ENCODE peak calls at places on chromosomes 5 and 9, in four cellular contexts. One of them, this sample, is unnamed.

GRCh38 chr9:99231708-99232107 is 9.6 kb downstream of the SEC61B start:
- DNase-seq in K562: peak; percentile 46
- DNase-seq in HL-60: no peak
- DNase-seq in GM12878: peak; percentile 25
- DNase-seq in this sample: no peak

GRCh38 chr5:109939109-109939682 is 249.5 kb downstream of the MAN2A1 start:
- DNase-seq in K562: no peak
- DNase-seq in HL-60: no peak
- DNase-seq in GM12878: no peak
- DNase-seq in this sample: no peak

GRCh38 chr5:32304622-32305021 is 8.1 kb downstream of the MTMR12 start:
- DNase-seq in K562: peak; percentile 42
- DNase-seq in HL-60: no peak
- DNase-seq in GM12878: no peak
- DNase-seq in this sample: no peak

GRCh38 chr5:42982107-42982622 is 58.0 kb downstream of the ANXA2R start:
- DNase-seq in K562: peak; percentile 90
- DNase-seq in HL-60: no peak
- DNase-seq in GM12878: no peak
- DNase-seq in this sample: no peak

GRCh38 chr9:96217756-96218693 is 84.0 kb downstream of the HSD17B3 start:
- DNase-seq in K562: peak; percentile 75
- DNase-seq in HL-60: peak; percentile 47
- DNase-seq in GM12878: no peak
- DNase-seq in this sample: peak; percentile 86

GRCh38 chr5:74616236-74617146 is 24.0 kb downstream of the ENC1 start:
- DNase-seq in K562: peak; percentile 70
- DNase-seq in HL-60: no peak
- DNase-seq in GM12878: no peak
- DNase-seq in this sample: no peak

GRCh38 chr5:37208883-37209808 is 40.0 kb downstream of the CPLANE1 start:
- DNase-seq in K562: no peak
- DNase-seq in HL-60: no peak
- DNase-seq in GM12878: no peak
- DNase-seq in this sample: no peak

GRCh38 chr5:95870105-95870672 is 47.7 kb upstream of the GLRX start:
- DNase-seq in K562: no peak
- DNase-seq in HL-60: no peak
- DNase-seq in GM12878: peak; percentile 65
- DNase-seq in this sample: no peak

GRCh38 chr5:135505973-135506372 is 29.8 kb downstream of the NEUROG1 start:
- DNase-seq in K562: no peak
- DNase-seq in HL-60: no peak
- DNase-seq in GM12878: no peak
- DNase-seq in this sample: no peak

GRCh38 chr5:143199843-143200242 is 203.6 kb downstream of the NR3C1 start:
- DNase-seq in K562: no peak
- DNase-seq in HL-60: no peak
- DNase-seq in GM12878: no peak
- DNase-seq in this sample: no peak

GRCh38 chr5:126182901-126183695 is 240.1 kb upstream of the GRAMD2B start:
- DNase-seq in K562: no peak
- DNase-seq in HL-60: no peak
- DNase-seq in GM12878: no peak
- DNase-seq in this sample: no peak

GRCh38 chr5:143355710-143356109 is 47.8 kb downstream of the NR3C1 start:
- DNase-seq in K562: peak; percentile 56
- DNase-seq in HL-60: peak; percentile 27
- DNase-seq in GM12878: no peak
- DNase-seq in this sample: no peak

GRCh38 chr5:127696688-127697087 is 6.5 kb upstream of the CCDC192 start:
- DNase-seq in K562: no peak
- DNase-seq in HL-60: no peak
- DNase-seq in GM12878: no peak
- DNase-seq in this sample: no peak

GRCh38 chr9:116409124-116409523 is 255.5 kb downstream of the PAPPA start:
- DNase-seq in K562: no peak
- DNase-seq in HL-60: no peak
- DNase-seq in GM12878: no peak
- DNase-seq in this sample: no peak

GRCh38 chr5:93995126-93995621 is 253.8 kb upstream of the POU5F2 start:
- DNase-seq in K562: no peak
- DNase-seq in HL-60: no peak
- DNase-seq in GM12878: peak; percentile 11
- DNase-seq in this sample: no peak

GRCh38 chr9:129198737-129199435 is 20.8 kb upstream of the IER5L start:
- DNase-seq in K562: no peak
- DNase-seq in HL-60: no peak
- DNase-seq in GM12878: no peak
- DNase-seq in this sample: no peak

GRCh38 chr5:75648712-75649111 is 37.5 kb downstream of the ANKDD1B start:
- DNase-seq in K562: peak; percentile 38
- DNase-seq in HL-60: no peak
- DNase-seq in GM12878: peak; percentile 36
- DNase-seq in this sample: peak; percentile 12

GRCh38 chr5:159678800-159679392 is 237.4 kb upstream of the ADRA1B start:
- DNase-seq in K562: no peak
- DNase-seq in HL-60: no peak
- DNase-seq in GM12878: no peak
- DNase-seq in this sample: no peak

GRCh38 chr9:134165357-134166315 is 1.3 kb upstream of the RNU6ATAC start:
- DNase-seq in K562: peak; percentile 41
- DNase-seq in HL-60: peak; percentile 70
- DNase-seq in GM12878: no peak
- DNase-seq in this sample: no peak

GRCh38 chr9:104836235-104836634 is 72.3 kb downstream of the NIPSNAP3B start:
- DNase-seq in K562: no peak
- DNase-seq in HL-60: no peak
- DNase-seq in GM12878: no peak
- DNase-seq in this sample: no peak

GRCh38 chr9:136864996-136865767 is 926 bp downstream of the EDF1 start:
- DNase-seq in K562: no peak
- DNase-seq in HL-60: no peak
- DNase-seq in GM12878: no peak
- DNase-seq in this sample: no peak

GRCh38 chr5:92885950-92886349 is 695.1 kb downstream of the NR2F1-AS1 start:
- DNase-seq in K562: no peak
- DNase-seq in HL-60: no peak
- DNase-seq in GM12878: no peak
- DNase-seq in this sample: no peak

GRCh38 chr5:38870595-38870994 is 24.8 kb downstream of the OSMR start:
- DNase-seq in K562: no peak
- DNase-seq in HL-60: no peak
- DNase-seq in GM12878: no peak
- DNase-seq in this sample: no peak
- TF ChIP-seq SPI1 in K562: no peak
- TF ChIP-seq SPI1 in HL-60: no peak
- TF ChIP-seq SPI1 in GM12878: no peak
- TF ChIP-seq SPI1 in this sample: no peak

GRCh38 chr9:130846487-130847305 is 11.6 kb downstream of the ABL1 start:
- DNase-seq in K562: no peak
- DNase-seq in HL-60: no peak
- DNase-seq in GM12878: no peak
- DNase-seq in this sample: no peak
- TF ChIP-seq POLR2AphosphoS5 in K562: no peak
- TF ChIP-seq POLR2AphosphoS5 in HL-60: no peak
- TF ChIP-seq POLR2AphosphoS5 in GM12878: no peak
- TF ChIP-seq POLR2AphosphoS5 in this sample: no peak

GRCh38 chr5:153952893-153953292 is 85.8 kb downstream of the FAM114A2 start:
- DNase-seq in K562: no peak
- DNase-seq in HL-60: no peak
- DNase-seq in GM12878: no peak
- DNase-seq in this sample: no peak
- TF ChIP-seq SPI1 in K562: no peak
- TF ChIP-seq SPI1 in HL-60: no peak
- TF ChIP-seq SPI1 in GM12878: no peak
- TF ChIP-seq SPI1 in this sample: no peak

DNA sequence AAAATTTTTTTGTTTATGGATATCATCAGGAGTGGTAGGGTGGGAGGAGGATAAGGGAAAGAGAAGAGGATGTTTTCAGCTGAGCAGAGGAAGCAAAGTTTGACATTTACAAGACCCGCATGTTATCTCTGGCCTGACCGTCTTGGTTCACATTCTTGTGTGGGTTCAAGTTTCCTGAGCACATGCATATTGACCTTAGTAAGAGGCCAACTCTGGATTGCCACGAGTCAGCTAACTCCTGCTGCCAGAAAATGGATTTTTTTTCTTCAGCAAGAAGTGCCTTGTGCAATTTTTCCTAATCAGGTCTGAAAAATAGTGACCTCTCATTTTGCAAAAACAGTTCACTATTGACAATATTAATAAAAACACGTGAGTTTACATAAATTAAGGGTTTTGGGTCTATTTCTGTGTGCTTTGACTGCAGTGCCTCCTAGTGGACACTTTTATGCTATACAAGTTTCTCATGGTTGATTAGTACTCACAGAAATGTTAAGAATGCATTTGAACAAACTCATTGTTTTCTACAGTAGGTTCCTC is 27.1 kb upstream of the BASP1 start:
- DNase-seq in K562: peak; percentile 50
- DNase-seq in HL-60: no peak
- DNase-seq in GM12878: no peak
- DNase-seq in this sample: no peak
- TF ChIP-seq POLR2AphosphoS5 in K562: no peak
- TF ChIP-seq POLR2AphosphoS5 in HL-60: no peak
- TF ChIP-seq POLR2AphosphoS5 in GM12878: no peak
- TF ChIP-seq POLR2AphosphoS5 in this sample: no peak

DNA sequence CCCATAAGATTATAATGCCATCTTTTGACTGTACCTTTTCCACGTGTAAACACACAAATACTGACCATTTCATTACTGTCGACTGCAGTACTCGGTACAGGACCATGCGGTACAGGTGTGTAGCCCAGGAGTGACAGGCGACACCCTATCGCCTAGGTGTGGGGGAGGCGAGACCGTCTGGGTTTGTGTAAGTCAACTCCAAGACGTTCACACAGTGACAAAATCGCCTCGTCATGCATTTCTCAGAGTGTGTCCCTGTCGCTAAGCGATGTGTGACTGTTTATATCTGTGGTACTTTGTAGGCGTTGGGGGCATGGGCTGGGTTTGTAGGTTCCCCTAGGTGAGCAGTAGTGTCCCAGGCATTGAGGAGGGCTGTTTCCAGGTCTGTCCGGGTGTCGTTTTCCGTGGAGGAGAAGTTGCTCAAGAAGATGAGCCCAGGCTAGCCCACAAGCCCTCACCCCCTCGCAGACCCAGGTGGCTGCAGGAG is 20.3 kb downstream of the NEK6 start:
- DNase-seq in K562: peak; percentile 82
- DNase-seq in HL-60: no peak
- DNase-seq in GM12878: no peak
- DNase-seq in this sample: no peak
- TF ChIP-seq SPI1 in K562: no peak
- TF ChIP-seq SPI1 in HL-60: no peak
- TF ChIP-seq SPI1 in GM12878: no peak
- TF ChIP-seq SPI1 in this sample: no peak

DNA sequence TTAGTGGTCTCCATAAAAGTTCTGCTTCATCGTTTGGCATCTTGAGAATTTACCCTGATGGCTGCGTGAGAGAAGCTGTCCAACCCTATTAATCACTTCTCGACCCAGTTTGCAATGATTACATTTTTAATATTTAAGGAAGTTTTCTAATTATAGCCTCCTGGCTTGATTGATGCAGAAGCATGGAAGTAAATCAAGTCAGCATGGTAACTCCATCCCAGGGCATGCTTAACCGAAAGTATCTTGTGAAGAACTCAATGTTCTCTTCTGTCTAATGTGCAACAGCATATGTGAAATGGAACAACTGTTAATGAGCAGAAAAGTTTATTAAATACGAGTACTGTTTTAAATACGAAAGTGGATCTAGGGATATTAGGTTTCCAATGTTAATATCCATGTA is 278.9 kb upstream of the CD180 start:
- DNase-seq in K562: no peak
- DNase-seq in HL-60: no peak
- DNase-seq in GM12878: no peak
- DNase-seq in this sample: no peak
- TF ChIP-seq POLR2AphosphoS5 in K562: no peak
- TF ChIP-seq POLR2AphosphoS5 in HL-60: no peak
- TF ChIP-seq POLR2AphosphoS5 in GM12878: no peak
- TF ChIP-seq POLR2AphosphoS5 in this sample: no peak

GRCh38 chr9:124673063-124673462 is 98.0 kb downstream of the NR6A1 start:
- DNase-seq in K562: no peak
- DNase-seq in HL-60: no peak
- DNase-seq in GM12878: no peak
- DNase-seq in this sample: no peak
- TF ChIP-seq SPI1 in K562: no peak
- TF ChIP-seq SPI1 in HL-60: no peak
- TF ChIP-seq SPI1 in GM12878: no peak
- TF ChIP-seq SPI1 in this sample: no peak

DNA sequence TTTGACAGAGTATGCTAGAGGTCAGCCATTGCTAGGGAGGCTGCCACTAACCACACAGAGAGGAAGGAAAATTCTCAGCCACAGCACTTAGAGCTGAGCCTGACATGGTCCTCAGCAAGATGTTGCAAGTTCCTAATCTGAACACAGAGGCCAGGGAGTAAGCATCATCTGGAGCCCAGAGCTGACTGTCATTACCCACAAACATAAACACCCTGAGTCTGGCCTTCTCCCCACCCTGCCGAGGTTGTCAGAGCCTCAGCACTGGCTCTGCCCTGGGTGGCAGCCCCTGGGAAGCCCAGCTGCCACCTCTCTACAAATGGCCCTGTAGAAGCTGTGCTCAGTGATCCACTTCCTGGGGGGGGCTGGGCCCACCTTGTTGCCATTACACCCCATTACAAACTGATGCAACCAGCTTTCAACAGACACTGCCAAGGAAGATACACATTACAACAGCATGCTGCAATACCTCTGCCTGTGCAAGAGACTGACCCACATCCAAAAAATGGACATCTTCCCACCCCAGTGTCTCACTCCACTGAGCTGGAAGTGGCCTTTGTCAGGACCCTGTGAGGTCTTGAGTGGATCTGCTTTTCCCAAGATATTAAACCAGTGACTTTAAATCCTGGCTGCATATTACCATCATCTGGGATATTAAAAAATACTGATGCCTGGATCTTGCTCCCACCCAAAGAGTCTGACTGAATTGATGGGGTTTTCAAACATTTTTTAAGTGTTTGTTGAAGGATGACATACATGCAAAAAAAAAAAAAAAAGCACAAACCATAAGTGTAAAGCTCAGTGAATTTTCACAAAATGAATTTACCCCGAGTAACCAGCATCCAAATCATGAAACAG is 33.0 kb downstream of the IRF1 start:
- DNase-seq in K562: no peak
- DNase-seq in HL-60: peak; percentile 76
- DNase-seq in GM12878: no peak
- DNase-seq in this sample: no peak
- TF ChIP-seq POLR2AphosphoS5 in K562: no peak
- TF ChIP-seq POLR2AphosphoS5 in HL-60: peak; percentile 59
- TF ChIP-seq POLR2AphosphoS5 in GM12878: no peak
- TF ChIP-seq POLR2AphosphoS5 in this sample: no peak

GRCh38 chr5:7714119-7714518 is 136.8 kb downstream of the CFAP90 start:
- DNase-seq in K562: peak; percentile 64
- DNase-seq in HL-60: no peak
- DNase-seq in GM12878: no peak
- DNase-seq in this sample: no peak
- TF ChIP-seq SPI1 in K562: no peak
- TF ChIP-seq SPI1 in HL-60: no peak
- TF ChIP-seq SPI1 in GM12878: no peak
- TF ChIP-seq SPI1 in this sample: no peak